ENCODE peak calls at places on chromosomes 12 and 14, in four cellular contexts. J is DND-41, L is globus pallidus, M is AG09319. W is an unnamed sample.

GRCh38 chr12:54522213-54522612 is 24.7 kb downstream of the NCKAP1L start:
- DNase-seq in J (no peak), M (no peak), L (no peak), W (no peak)

GRCh38 chr14:51692646-51693045 is 40.9 kb downstream of the FRMD6 start:
- DNase-seq in J (no peak), L (no peak), M (no peak), W (no peak)

GRCh38 chr14:89000007-89000942 is 175.8 kb downstream of the TTC8 start:
- DNase-seq in M (peak; percentile 99), J (peak; percentile 39), L (no peak), W (peak; percentile 95)

GRCh38 chr14:91255820-91256219 is 11.3 kb upstream of the GPR68 start:
- DNase-seq in M (no peak), J (no peak), L (no peak), W (no peak)

GRCh38 chr14:74647061-74647833 is 35.2 kb upstream of the LTBP2 start:
- DNase-seq in J (no peak), L (no peak), M (no peak), W (no peak)

GRCh38 chr12:71840226-71840847 is 778 bp downstream of the TBC1D15 start:
- DNase-seq in M (peak; percentile 23), L (no peak), J (peak; percentile 15), W (no peak)

GRCh38 chr14:39395555-39396254 is 36.5 kb downstream of the FBXO33 start:
- DNase-seq in L (no peak), M (no peak), J (no peak), W (no peak)

GRCh38 chr14:62897057-62897456 is 148.2 kb downstream of the KCNH5 start:
- DNase-seq in J (no peak), L (no peak), M (no peak), W (no peak)

GRCh38 chr12:127964717-127965116 is 302.3 kb upstream of the TMEM132C start:
- DNase-seq in J (no peak), L (no peak), M (no peak), W (no peak)

GRCh38 chr14:21880918-21881317 is 207.3 kb upstream of the OR4E1 start:
- DNase-seq in M (no peak), J (no peak), L (no peak), W (no peak)

GRCh38 chr12:113786107-113786506 is 180.0 kb downstream of the RBM19 start:
- DNase-seq in J (no peak), L (no peak), M (no peak), W (no peak)

GRCh38 chr14:20384886-20385285 is 28.4 kb downstream of the TEP1 start:
- DNase-seq in L (no peak), M (no peak), J (no peak), W (no peak)

GRCh38 chr12:127550271-127550670 is 716.7 kb upstream of the TMEM132C start:
- DNase-seq in J (no peak), M (no peak), L (no peak), W (no peak)

GRCh38 chr12:108833355-108833733 is 24.0 kb downstream of the SSH1 start:
- DNase-seq in L (no peak), J (no peak), M (no peak), W (peak; percentile 88)

GRCh38 chr12:91959220-91959619 is 186.4 kb downstream of the BTG1 start:
- DNase-seq in M (no peak), J (no peak), L (no peak), W (no peak)

GRCh38 chr12:30989754-30990153 is 63.2 kb downstream of the TSPAN11 start:
- DNase-seq in J (peak; percentile 49), M (no peak), L (no peak), W (no peak)

GRCh38 chr12:127548123-127548553 is 718.8 kb upstream of the TMEM132C start:
- DNase-seq in M (peak; percentile 44), J (no peak), L (no peak), W (no peak)

W was measured in RWPE2.